ENCODE peak calls at places on chromosomes 5 and 9, in seven cellular contexts. One of them, this sample, is unnamed.

GRCh38 chr5:91114658-91115057 is 268.5 kb downstream of the ARRDC3 start:
- DNase-seq in aorta: no peak
- DNase-seq in kidney tubule cell: no peak
- DNase-seq in memory B cell: no peak
- DNase-seq in NCI-H524: no peak
- DNase-seq in right cardiac atrium: no peak
- DNase-seq in Caki2: no peak
- DNase-seq in this sample: no peak

GRCh38 chr5:135230326-135230925 is 168.6 kb downstream of the MACROH2A1 start:
- DNase-seq in memory B cell: no peak
- DNase-seq in aorta: peak
- DNase-seq in NCI-H524: no peak
- DNase-seq in right cardiac atrium: peak
- DNase-seq in Caki2: no peak
- DNase-seq in kidney tubule cell: no peak
- DNase-seq in this sample: no peak

GRCh38 chr5:138974227-138975063 is 99.3 kb upstream of the LRRTM2 start:
- DNase-seq in memory B cell: no peak
- DNase-seq in NCI-H524: peak
- DNase-seq in aorta: peak
- DNase-seq in right cardiac atrium: peak
- DNase-seq in Caki2: no peak
- DNase-seq in kidney tubule cell: peak
- DNase-seq in this sample: no peak

GRCh38 chr9:79975471-79976316 is 403.9 kb downstream of the TLE4 start:
- DNase-seq in Caki2: no peak
- DNase-seq in NCI-H524: no peak
- DNase-seq in aorta: no peak
- DNase-seq in right cardiac atrium: no peak
- DNase-seq in kidney tubule cell: no peak
- DNase-seq in memory B cell: no peak
- DNase-seq in this sample: no peak

GRCh38 chr9:127004946-127005769 is 90.6 kb downstream of the RALGPS1 start:
- DNase-seq in right cardiac atrium: no peak
- DNase-seq in memory B cell: no peak
- DNase-seq in aorta: no peak
- DNase-seq in NCI-H524: peak
- DNase-seq in Caki2: no peak
- DNase-seq in kidney tubule cell: peak
- DNase-seq in this sample: peak

GRCh38 chr9:114159562-114160145 is 4.3 kb downstream of the COL27A1 start:
- DNase-seq in right cardiac atrium: no peak
- DNase-seq in Caki2: no peak
- DNase-seq in memory B cell: no peak
- DNase-seq in kidney tubule cell: no peak
- DNase-seq in aorta: no peak
- DNase-seq in NCI-H524: no peak
- DNase-seq in this sample: no peak

GRCh38 chr9:96868709-96869108 is 14.4 kb upstream of the ZNF782 start:
- DNase-seq in Caki2: no peak
- DNase-seq in NCI-H524: no peak
- DNase-seq in right cardiac atrium: no peak
- DNase-seq in kidney tubule cell: no peak
- DNase-seq in aorta: no peak
- DNase-seq in memory B cell: no peak
- DNase-seq in this sample: peak

GRCh38 chr5:54643679-54644078 is 126.1 kb downstream of the SNX18 start:
- DNase-seq in Caki2: peak
- DNase-seq in memory B cell: no peak
- DNase-seq in NCI-H524: no peak
- DNase-seq in aorta: peak
- DNase-seq in right cardiac atrium: no peak
- DNase-seq in kidney tubule cell: peak
- DNase-seq in this sample: peak

GRCh38 chr5:22627029-22627428 is 226.1 kb downstream of the CDH12 start:
- DNase-seq in aorta: no peak
- DNase-seq in memory B cell: no peak
- DNase-seq in right cardiac atrium: no peak
- DNase-seq in NCI-H524: no peak
- DNase-seq in Caki2: no peak
- DNase-seq in kidney tubule cell: no peak
- DNase-seq in this sample: no peak

GRCh38 chr5:173302546-173303155 is 25.6 kb downstream of the STC2 start:
- DNase-seq in aorta: no peak
- DNase-seq in NCI-H524: no peak
- DNase-seq in kidney tubule cell: peak
- DNase-seq in right cardiac atrium: no peak
- DNase-seq in Caki2: peak
- DNase-seq in memory B cell: no peak
- DNase-seq in this sample: peak

GRCh38 chr5:59842999-59843398 is 50.5 kb downstream of the PDE4D start:
- DNase-seq in kidney tubule cell: no peak
- DNase-seq in right cardiac atrium: no peak
- DNase-seq in NCI-H524: no peak
- DNase-seq in memory B cell: no peak
- DNase-seq in Caki2: no peak
- DNase-seq in aorta: no peak
- DNase-seq in this sample: no peak

GRCh38 chr5:172700686-172701324 is 59.7 kb downstream of the NEURL1B start:
- DNase-seq in aorta: no peak
- DNase-seq in NCI-H524: no peak
- DNase-seq in memory B cell: no peak
- DNase-seq in kidney tubule cell: no peak
- DNase-seq in Caki2: no peak
- DNase-seq in right cardiac atrium: peak
- DNase-seq in this sample: no peak

GRCh38 chr9:14661421-14662059 is 31.7 kb downstream of the ZDHHC21 start:
- DNase-seq in memory B cell: no peak
- DNase-seq in aorta: no peak
- DNase-seq in right cardiac atrium: no peak
- DNase-seq in NCI-H524: no peak
- DNase-seq in kidney tubule cell: peak
- DNase-seq in Caki2: no peak
- DNase-seq in this sample: peak

GRCh38 chr5:1292846-1293415 is 1.9 kb downstream of the TERT start:
- DNase-seq in Caki2: no peak
- DNase-seq in NCI-H524: no peak
- DNase-seq in memory B cell: no peak
- DNase-seq in aorta: peak
- DNase-seq in right cardiac atrium: no peak
- DNase-seq in kidney tubule cell: no peak
- DNase-seq in this sample: no peak

GRCh38 chr5:152007556-152007955 is 82.9 kb upstream of the GLRA1 start:
- DNase-seq in right cardiac atrium: no peak
- DNase-seq in kidney tubule cell: no peak
- DNase-seq in NCI-H524: no peak
- DNase-seq in Caki2: no peak
- DNase-seq in aorta: no peak
- DNase-seq in memory B cell: no peak
- DNase-seq in this sample: no peak

GRCh38 chr5:140632366-140633080 is 452 bp downstream of the CD14 start:
- DNase-seq in right cardiac atrium: peak
- DNase-seq in NCI-H524: peak
- DNase-seq in aorta: peak
- DNase-seq in Caki2: no peak
- DNase-seq in memory B cell: peak
- DNase-seq in kidney tubule cell: peak
- DNase-seq in this sample: peak

GRCh38 chr5:167754501-167754941 is 536.9 kb upstream of the WWC1 start:
- DNase-seq in memory B cell: no peak
- DNase-seq in Caki2: no peak
- DNase-seq in NCI-H524: no peak
- DNase-seq in right cardiac atrium: no peak
- DNase-seq in kidney tubule cell: peak
- DNase-seq in aorta: no peak
- DNase-seq in this sample: no peak

GRCh38 chr9:37392272-37392671 is 30.2 kb upstream of the GRHPR start:
- DNase-seq in memory B cell: no peak
- DNase-seq in Caki2: no peak
- DNase-seq in right cardiac atrium: no peak
- DNase-seq in NCI-H524: no peak
- DNase-seq in kidney tubule cell: no peak
- DNase-seq in aorta: no peak
- DNase-seq in this sample: no peak

GRCh38 chr5:141431286-141431685 is 979 bp downstream of the PCDHGA12 start:
- DNase-seq in kidney tubule cell: no peak
- DNase-seq in NCI-H524: no peak
- DNase-seq in Caki2: no peak
- DNase-seq in right cardiac atrium: no peak
- DNase-seq in memory B cell: peak
- DNase-seq in aorta: no peak
- DNase-seq in this sample: no peak

GRCh38 chr5:108884736-108885135 is 137.0 kb downstream of the FER start:
- DNase-seq in kidney tubule cell: no peak
- DNase-seq in aorta: no peak
- DNase-seq in right cardiac atrium: no peak
- DNase-seq in NCI-H524: no peak
- DNase-seq in memory B cell: no peak
- DNase-seq in Caki2: peak
- DNase-seq in this sample: no peak

GRCh38 chr5:83925952-83926351 is 205.3 kb upstream of the HAPLN1 start:
- DNase-seq in aorta: no peak
- DNase-seq in right cardiac atrium: no peak
- DNase-seq in Caki2: no peak
- DNase-seq in NCI-H524: no peak
- DNase-seq in kidney tubule cell: peak
- DNase-seq in memory B cell: no peak
- DNase-seq in this sample: no peak

GRCh38 chr5:77844408-77845272 is 68.5 kb upstream of the TBCA start:
- DNase-seq in Caki2: no peak
- DNase-seq in memory B cell: peak
- DNase-seq in NCI-H524: no peak
- DNase-seq in kidney tubule cell: no peak
- DNase-seq in right cardiac atrium: no peak
- DNase-seq in aorta: no peak
- DNase-seq in this sample: no peak

GRCh38 chr9:109454041-109454440 is 44.1 kb downstream of the PTPN3 start:
- DNase-seq in kidney tubule cell: no peak
- DNase-seq in aorta: no peak
- DNase-seq in memory B cell: no peak
- DNase-seq in NCI-H524: no peak
- DNase-seq in Caki2: no peak
- DNase-seq in right cardiac atrium: no peak
- DNase-seq in this sample: no peak

GRCh38 chr5:10750909-10751308 is 10.1 kb downstream of the DAP start:
- DNase-seq in kidney tubule cell: no peak
- DNase-seq in Caki2: no peak
- DNase-seq in aorta: no peak
- DNase-seq in right cardiac atrium: no peak
- DNase-seq in memory B cell: no peak
- DNase-seq in NCI-H524: no peak
- DNase-seq in this sample: no peak

GRCh38 chr9:134319306-134320194 is 6.7 kb upstream of the RXRA start:
- DNase-seq in aorta: peak
- DNase-seq in memory B cell: no peak
- DNase-seq in right cardiac atrium: peak
- DNase-seq in Caki2: no peak
- DNase-seq in kidney tubule cell: no peak
- DNase-seq in NCI-H524: no peak
- DNase-seq in this sample: no peak

GRCh38 chr5:149857499-149857898 is 87.1 kb downstream of the PDE6A start:
- DNase-seq in right cardiac atrium: peak
- DNase-seq in kidney tubule cell: peak
- DNase-seq in aorta: peak
- DNase-seq in NCI-H524: no peak
- DNase-seq in memory B cell: no peak
- DNase-seq in Caki2: peak
- DNase-seq in this sample: peak

GRCh38 chr9:24257726-24258125 is 288.0 kb downstream of the IZUMO3 start:
- DNase-seq in right cardiac atrium: no peak
- DNase-seq in Caki2: no peak
- DNase-seq in NCI-H524: peak
- DNase-seq in memory B cell: no peak
- DNase-seq in aorta: no peak
- DNase-seq in kidney tubule cell: peak
- DNase-seq in this sample: peak

GRCh38 chr9:136264046-136264802 is 18.6 kb upstream of the QSOX2 start:
- DNase-seq in aorta: no peak
- DNase-seq in right cardiac atrium: no peak
- DNase-seq in Caki2: no peak
- DNase-seq in memory B cell: no peak
- DNase-seq in NCI-H524: no peak
- DNase-seq in kidney tubule cell: no peak
- DNase-seq in this sample: no peak

GRCh38 chr5:146533260-146533857 is 17.4 kb upstream of the GPR151 start:
- DNase-seq in right cardiac atrium: peak
- DNase-seq in NCI-H524: peak
- DNase-seq in Caki2: peak
- DNase-seq in memory B cell: peak
- DNase-seq in kidney tubule cell: peak
- DNase-seq in aorta: peak
- DNase-seq in this sample: peak

GRCh38 chr9:70130266-70130665 is 86.6 kb downstream of the MAMDC2 start:
- DNase-seq in right cardiac atrium: no peak
- DNase-seq in NCI-H524: no peak
- DNase-seq in memory B cell: no peak
- DNase-seq in Caki2: no peak
- DNase-seq in aorta: no peak
- DNase-seq in kidney tubule cell: peak
- DNase-seq in this sample: peak

GRCh38 chr9:131395027-131395744 is 1.3 kb downstream of the PRRC2B start:
- DNase-seq in right cardiac atrium: no peak
- DNase-seq in memory B cell: peak
- DNase-seq in kidney tubule cell: peak
- DNase-seq in NCI-H524: no peak
- DNase-seq in Caki2: peak
- DNase-seq in aorta: peak
- DNase-seq in this sample: peak

GRCh38 chr9:121751686-121752445 is 100.4 kb downstream of the DAB2IP start:
- DNase-seq in memory B cell: no peak
- DNase-seq in NCI-H524: no peak
- DNase-seq in aorta: peak
- DNase-seq in right cardiac atrium: peak
- DNase-seq in kidney tubule cell: no peak
- DNase-seq in Caki2: no peak
- DNase-seq in this sample: no peak

GRCh38 chr9:30913331-30913730 is 1471.1 kb upstream of the ACO1 start:
- DNase-seq in kidney tubule cell: no peak
- DNase-seq in NCI-H524: no peak
- DNase-seq in Caki2: no peak
- DNase-seq in aorta: peak
- DNase-seq in memory B cell: no peak
- DNase-seq in right cardiac atrium: no peak
- DNase-seq in this sample: no peak

GRCh38 chr5:81971086-81971693 is 633 bp upstream of the ATG10 start:
- DNase-seq in kidney tubule cell: peak
- DNase-seq in NCI-H524: no peak
- DNase-seq in right cardiac atrium: no peak
- DNase-seq in Caki2: peak
- DNase-seq in aorta: no peak
- DNase-seq in memory B cell: no peak
- DNase-seq in this sample: no peak

GRCh38 chr5:59648949-59649921 is 244.3 kb downstream of the PDE4D start:
- DNase-seq in aorta: no peak
- DNase-seq in Caki2: no peak
- DNase-seq in memory B cell: no peak
- DNase-seq in right cardiac atrium: peak
- DNase-seq in kidney tubule cell: no peak
- DNase-seq in NCI-H524: no peak
- DNase-seq in this sample: no peak

GRCh38 chr5:55983986-55984385 is 10.8 kb downstream of the IL6ST start:
- DNase-seq in right cardiac atrium: no peak
- DNase-seq in aorta: no peak
- DNase-seq in NCI-H524: no peak
- DNase-seq in memory B cell: no peak
- DNase-seq in kidney tubule cell: no peak
- DNase-seq in Caki2: no peak
- DNase-seq in this sample: no peak

GRCh38 chr5:11869203-11869602 is 35.0 kb downstream of the CTNND2 start:
- DNase-seq in kidney tubule cell: no peak
- DNase-seq in NCI-H524: no peak
- DNase-seq in aorta: no peak
- DNase-seq in Caki2: no peak
- DNase-seq in memory B cell: no peak
- DNase-seq in right cardiac atrium: no peak
- DNase-seq in this sample: no peak

This sample was measured in mammary epithelial cell.